ENCODE peak calls at places on chromosomes 13 and 19, in ten cellular contexts. One of them, this sample, is unnamed. For H3K4me1, the result is how much of the 10 kb centered on the place peaks cover.

GRCh38 chr13:109243311-109243951 is 543.0 kb downstream of the IRS2 start:
- DNase-seq in CD4-positive, CD25-positive, alpha-beta regulatory T cell: no peak
- DNase-seq in BE2C: no peak
- DNase-seq in tibial nerve: no peak
- DNase-seq in tibial artery: no peak
- DNase-seq in Caco-2: peak
- DNase-seq in HCT116: peak
- DNase-seq in naive thymus-derived CD4-positive, alpha-beta T cell: no peak
- DNase-seq in breast epithelium: peak
- DNase-seq in psoas muscle: no peak
- DNase-seq in this sample: no peak

GRCh38 chr13:49759503-49759902 is 33.0 kb downstream of the KPNA3 start:
- DNase-seq in naive thymus-derived CD4-positive, alpha-beta T cell: peak
- DNase-seq in CD4-positive, CD25-positive, alpha-beta regulatory T cell: no peak
- DNase-seq in BE2C: no peak
- DNase-seq in HCT116: no peak
- DNase-seq in tibial nerve: no peak
- DNase-seq in Caco-2: no peak
- DNase-seq in breast epithelium: no peak
- DNase-seq in psoas muscle: no peak
- DNase-seq in tibial artery: no peak
- DNase-seq in this sample: no peak

GRCh38 chr13:22162889-22163288 is 492.0 kb downstream of the FGF9 start:
- DNase-seq in psoas muscle: no peak
- DNase-seq in tibial artery: no peak
- DNase-seq in HCT116: no peak
- DNase-seq in CD4-positive, CD25-positive, alpha-beta regulatory T cell: no peak
- DNase-seq in tibial nerve: no peak
- DNase-seq in breast epithelium: no peak
- DNase-seq in naive thymus-derived CD4-positive, alpha-beta T cell: no peak
- DNase-seq in BE2C: no peak
- DNase-seq in Caco-2: no peak
- DNase-seq in this sample: no peak

GRCh38 chr13:39105110-39105509 is 66.9 kb downstream of the NHLRC3 start:
- DNase-seq in psoas muscle: no peak
- DNase-seq in BE2C: peak
- DNase-seq in CD4-positive, CD25-positive, alpha-beta regulatory T cell: no peak
- DNase-seq in HCT116: no peak
- DNase-seq in Caco-2: no peak
- DNase-seq in naive thymus-derived CD4-positive, alpha-beta T cell: no peak
- DNase-seq in breast epithelium: no peak
- DNase-seq in tibial artery: no peak
- DNase-seq in tibial nerve: no peak
- DNase-seq in this sample: no peak

GRCh38 chr19:4773047-4773640 is 18.4 kb upstream of the FEM1A start:
- DNase-seq in psoas muscle: peak
- DNase-seq in tibial artery: no peak
- DNase-seq in HCT116: no peak
- DNase-seq in BE2C: no peak
- DNase-seq in naive thymus-derived CD4-positive, alpha-beta T cell: no peak
- DNase-seq in Caco-2: no peak
- DNase-seq in CD4-positive, CD25-positive, alpha-beta regulatory T cell: no peak
- DNase-seq in tibial nerve: no peak
- DNase-seq in breast epithelium: no peak
- DNase-seq in this sample: no peak

GRCh38 chr13:93007928-93008327 is 218.7 kb upstream of the GPC6 start:
- DNase-seq in CD4-positive, CD25-positive, alpha-beta regulatory T cell: no peak
- DNase-seq in Caco-2: no peak
- DNase-seq in naive thymus-derived CD4-positive, alpha-beta T cell: no peak
- DNase-seq in breast epithelium: no peak
- DNase-seq in psoas muscle: no peak
- DNase-seq in tibial nerve: no peak
- DNase-seq in BE2C: no peak
- DNase-seq in HCT116: no peak
- DNase-seq in tibial artery: no peak
- DNase-seq in this sample: no peak

GRCh38 chr13:41274881-41275280 is 11.5 kb upstream of the MTRF1 start:
- DNase-seq in psoas muscle: no peak
- DNase-seq in HCT116: no peak
- DNase-seq in naive thymus-derived CD4-positive, alpha-beta T cell: no peak
- DNase-seq in BE2C: no peak
- DNase-seq in breast epithelium: no peak
- DNase-seq in CD4-positive, CD25-positive, alpha-beta regulatory T cell: no peak
- DNase-seq in tibial nerve: no peak
- DNase-seq in tibial artery: no peak
- DNase-seq in Caco-2: no peak
- DNase-seq in this sample: no peak

GRCh38 chr19:51324082-51324481 is 12.6 kb downstream of the IGLON5 start:
- DNase-seq in CD4-positive, CD25-positive, alpha-beta regulatory T cell: no peak
- DNase-seq in psoas muscle: no peak
- DNase-seq in breast epithelium: no peak
- DNase-seq in naive thymus-derived CD4-positive, alpha-beta T cell: no peak
- DNase-seq in tibial artery: no peak
- DNase-seq in tibial nerve: no peak
- DNase-seq in HCT116: no peak
- DNase-seq in BE2C: no peak
- DNase-seq in Caco-2: no peak
- DNase-seq in this sample: no peak

GRCh38 chr19:55486043-55486970 is 1.3 kb downstream of the NAT14 start:
- DNase-seq in BE2C: peak
- DNase-seq in breast epithelium: no peak
- DNase-seq in CD4-positive, CD25-positive, alpha-beta regulatory T cell: no peak
- DNase-seq in tibial artery: no peak
- DNase-seq in HCT116: no peak
- DNase-seq in Caco-2: no peak
- DNase-seq in tibial nerve: no peak
- DNase-seq in naive thymus-derived CD4-positive, alpha-beta T cell: no peak
- DNase-seq in psoas muscle: peak
- DNase-seq in this sample: no peak

GRCh38 chr13:42065414-42065813 is 17.0 kb downstream of the DGKH start:
- DNase-seq in tibial artery: no peak
- DNase-seq in BE2C: no peak
- DNase-seq in psoas muscle: no peak
- DNase-seq in breast epithelium: no peak
- DNase-seq in CD4-positive, CD25-positive, alpha-beta regulatory T cell: no peak
- DNase-seq in Caco-2: no peak
- DNase-seq in naive thymus-derived CD4-positive, alpha-beta T cell: no peak
- DNase-seq in HCT116: no peak
- DNase-seq in tibial nerve: no peak
- DNase-seq in this sample: no peak

GRCh38 chr19:327291-328024 is 17.1 kb downstream of the MIER2 start:
- DNase-seq in BE2C: no peak
- DNase-seq in breast epithelium: no peak
- DNase-seq in tibial artery: no peak
- DNase-seq in psoas muscle: no peak
- DNase-seq in Caco-2: no peak
- DNase-seq in CD4-positive, CD25-positive, alpha-beta regulatory T cell: no peak
- DNase-seq in HCT116: no peak
- DNase-seq in tibial nerve: no peak
- DNase-seq in naive thymus-derived CD4-positive, alpha-beta T cell: no peak
- DNase-seq in this sample: no peak

GRCh38 chr13:30866692-30867669 is 39.1 kb upstream of the MEDAG start:
- DNase-seq in tibial artery: no peak
- DNase-seq in CD4-positive, CD25-positive, alpha-beta regulatory T cell: no peak
- DNase-seq in breast epithelium: no peak
- DNase-seq in naive thymus-derived CD4-positive, alpha-beta T cell: no peak
- DNase-seq in tibial nerve: no peak
- DNase-seq in HCT116: no peak
- DNase-seq in BE2C: peak
- DNase-seq in psoas muscle: no peak
- DNase-seq in Caco-2: no peak
- DNase-seq in this sample: no peak

DNA sequence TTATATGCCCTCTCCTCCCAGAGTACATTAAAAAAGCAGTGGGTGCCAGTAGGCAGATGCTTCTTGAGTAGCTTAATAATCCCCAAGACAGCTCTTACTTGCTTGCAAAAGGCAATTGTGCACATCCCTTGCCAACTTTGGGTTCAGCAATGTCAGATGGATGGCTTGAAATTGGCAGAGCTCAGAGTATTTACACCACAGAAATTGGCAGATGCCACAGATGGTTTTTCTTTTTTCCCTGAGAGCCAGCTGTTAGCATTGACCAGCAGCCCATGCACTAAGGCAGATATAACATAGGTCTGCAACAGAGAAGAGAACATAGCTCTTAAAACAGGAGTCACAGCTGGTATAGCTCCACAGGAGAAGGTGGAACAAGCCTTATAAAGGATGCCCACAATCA is 18.4 kb upstream of the RNASEH2B start:
- DNase-seq in tibial artery: no peak
- DNase-seq in breast epithelium: no peak
- DNase-seq in CD4-positive, CD25-positive, alpha-beta regulatory T cell: no peak
- DNase-seq in psoas muscle: no peak
- DNase-seq in BE2C: no peak
- DNase-seq in naive thymus-derived CD4-positive, alpha-beta T cell: no peak
- DNase-seq in tibial nerve: no peak
- DNase-seq in HCT116: no peak
- DNase-seq in Caco-2: no peak
- DNase-seq in this sample: no peak
- H3K4me1 ChIP-seq in tibial artery: under half
- H3K4me1 ChIP-seq in breast epithelium: under half
- H3K4me1 ChIP-seq in CD4-positive, CD25-positive, alpha-beta regulatory T cell: under half
- H3K4me1 ChIP-seq in psoas muscle: under half
- H3K4me1 ChIP-seq in BE2C: under half
- H3K4me1 ChIP-seq in naive thymus-derived CD4-positive, alpha-beta T cell: under half
- H3K4me1 ChIP-seq in tibial nerve: under half
- H3K4me1 ChIP-seq in HCT116: under half
- H3K4me1 ChIP-seq in Caco-2: under half
- H3K4me1 ChIP-seq in this sample: under half

DNA sequence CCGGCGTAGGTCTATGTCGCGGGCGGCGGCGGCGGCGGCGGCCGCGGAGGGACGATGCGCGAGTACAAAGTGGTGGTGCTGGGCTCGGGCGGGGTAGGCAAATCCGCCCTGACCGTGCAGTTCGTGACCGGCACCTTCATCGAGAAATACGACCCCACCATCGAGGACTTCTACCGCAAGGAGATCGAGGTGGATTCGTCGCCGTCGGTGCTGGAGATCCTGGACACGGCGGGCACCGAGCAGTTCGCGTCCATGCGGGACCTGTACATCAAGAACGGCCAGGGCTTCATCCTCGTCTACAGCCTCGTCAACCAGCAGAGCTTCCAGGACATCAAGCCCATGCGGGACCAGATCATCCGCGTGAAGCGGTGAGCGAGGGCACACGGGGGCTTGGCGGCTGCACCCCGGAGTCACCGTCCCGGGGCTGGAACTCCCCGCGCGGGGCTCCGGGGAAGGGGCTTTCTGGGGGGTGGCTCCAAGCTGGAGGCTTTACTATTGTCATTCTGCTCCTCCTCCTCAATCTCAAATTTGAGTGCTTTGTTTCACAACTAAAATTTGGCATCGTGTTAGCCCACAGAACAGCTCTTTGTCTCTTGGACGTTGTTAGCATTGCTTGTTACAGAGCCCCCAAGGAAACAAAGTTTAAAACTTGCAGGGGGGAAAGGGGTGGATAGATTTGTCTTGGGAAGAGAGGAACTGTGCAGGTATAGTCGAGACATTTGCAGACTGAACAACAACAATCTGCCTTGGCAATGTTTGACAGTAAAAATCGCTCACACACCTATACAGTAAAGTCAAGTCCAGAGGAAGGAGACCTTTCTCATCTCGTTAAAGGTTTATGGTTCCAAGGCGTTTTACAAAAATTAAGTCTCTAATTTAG is 688 bp downstream of the RAP2A start:
- DNase-seq in naive thymus-derived CD4-positive, alpha-beta T cell: peak
- DNase-seq in HCT116: no peak
- DNase-seq in tibial artery: peak
- DNase-seq in psoas muscle: peak
- DNase-seq in Caco-2: no peak
- DNase-seq in BE2C: peak
- DNase-seq in breast epithelium: peak
- DNase-seq in CD4-positive, CD25-positive, alpha-beta regulatory T cell: peak
- DNase-seq in tibial nerve: peak
- DNase-seq in this sample: peak
- H3K4me1 ChIP-seq in naive thymus-derived CD4-positive, alpha-beta T cell: under half
- H3K4me1 ChIP-seq in HCT116: under half
- H3K4me1 ChIP-seq in tibial artery: under half
- H3K4me1 ChIP-seq in psoas muscle: under half
- H3K4me1 ChIP-seq in Caco-2: under half
- H3K4me1 ChIP-seq in BE2C: under half
- H3K4me1 ChIP-seq in breast epithelium: under half
- H3K4me1 ChIP-seq in CD4-positive, CD25-positive, alpha-beta regulatory T cell: under half
- H3K4me1 ChIP-seq in tibial nerve: under half
- H3K4me1 ChIP-seq in this sample: under half

DNA sequence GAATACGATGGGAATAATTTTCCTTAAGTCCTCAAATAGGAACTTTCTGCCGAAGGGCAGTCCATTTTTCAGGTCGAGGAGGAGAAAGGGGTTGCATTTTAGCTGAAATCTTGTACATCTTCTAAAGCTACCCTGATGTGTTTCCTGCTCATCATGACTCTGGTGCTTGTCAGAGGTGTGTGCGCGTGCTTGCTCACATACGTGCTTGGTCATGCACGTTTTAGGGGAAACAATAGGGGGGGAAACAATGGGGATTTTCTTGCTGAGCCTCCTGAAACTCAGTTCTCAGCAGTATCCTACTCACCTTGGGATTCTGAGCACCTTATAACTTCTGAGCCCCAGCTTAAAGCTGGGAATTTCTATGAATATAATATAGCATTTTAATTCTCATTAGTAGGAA is 44.7 kb downstream of the TM9SF2 start:
- DNase-seq in HCT116: no peak
- DNase-seq in naive thymus-derived CD4-positive, alpha-beta T cell: no peak
- DNase-seq in psoas muscle: no peak
- DNase-seq in Caco-2: no peak
- DNase-seq in BE2C: no peak
- DNase-seq in CD4-positive, CD25-positive, alpha-beta regulatory T cell: no peak
- DNase-seq in breast epithelium: no peak
- DNase-seq in tibial nerve: no peak
- DNase-seq in tibial artery: no peak
- DNase-seq in this sample: no peak
- H3K4me1 ChIP-seq in HCT116: under half
- H3K4me1 ChIP-seq in naive thymus-derived CD4-positive, alpha-beta T cell: under half
- H3K4me1 ChIP-seq in psoas muscle: under half
- H3K4me1 ChIP-seq in Caco-2: under half
- H3K4me1 ChIP-seq in BE2C: under half
- H3K4me1 ChIP-seq in CD4-positive, CD25-positive, alpha-beta regulatory T cell: half or more
- H3K4me1 ChIP-seq in breast epithelium: under half
- H3K4me1 ChIP-seq in tibial nerve: under half
- H3K4me1 ChIP-seq in tibial artery: under half
- H3K4me1 ChIP-seq in this sample: under half

DNA sequence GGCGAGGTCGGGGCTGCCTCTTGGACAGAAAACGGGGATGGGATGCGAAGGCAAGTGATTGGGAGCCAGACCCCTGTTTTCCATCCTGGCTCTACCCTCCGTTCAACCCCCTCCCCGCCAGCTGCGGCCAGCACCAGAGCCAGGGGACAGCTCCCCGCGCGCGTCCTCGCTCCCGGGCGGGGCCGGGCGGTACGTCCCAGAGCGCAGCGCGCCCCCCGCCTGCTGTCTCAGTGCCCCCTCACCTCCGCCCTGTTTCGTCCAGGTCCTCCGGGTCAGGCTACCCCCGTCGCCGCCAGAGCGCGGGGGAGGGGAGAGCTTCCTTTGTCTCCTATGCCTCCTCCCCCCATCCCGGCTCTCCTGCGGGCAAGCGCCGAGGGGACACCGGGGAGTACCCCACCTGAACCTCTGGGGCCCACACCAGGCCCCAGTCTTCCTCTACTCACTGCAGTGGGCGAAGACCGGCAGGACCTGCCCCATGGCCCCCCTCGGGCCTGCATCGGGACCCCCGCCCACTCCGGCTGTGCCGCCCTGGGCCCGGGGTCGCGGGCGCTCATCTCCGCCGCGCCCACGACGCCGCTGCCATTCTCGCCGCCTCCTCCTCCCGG is 396 bp downstream of the RTN2 start:
- DNase-seq in BE2C: peak
- DNase-seq in Caco-2: peak
- DNase-seq in psoas muscle: peak
- DNase-seq in naive thymus-derived CD4-positive, alpha-beta T cell: peak
- DNase-seq in CD4-positive, CD25-positive, alpha-beta regulatory T cell: no peak
- DNase-seq in HCT116: no peak
- DNase-seq in tibial nerve: no peak
- DNase-seq in tibial artery: no peak
- DNase-seq in breast epithelium: no peak
- DNase-seq in this sample: peak
- H3K4me1 ChIP-seq in BE2C: under half
- H3K4me1 ChIP-seq in Caco-2: under half
- H3K4me1 ChIP-seq in psoas muscle: under half
- H3K4me1 ChIP-seq in naive thymus-derived CD4-positive, alpha-beta T cell: under half
- H3K4me1 ChIP-seq in CD4-positive, CD25-positive, alpha-beta regulatory T cell: under half
- H3K4me1 ChIP-seq in HCT116: half or more
- H3K4me1 ChIP-seq in tibial nerve: under half
- H3K4me1 ChIP-seq in tibial artery: under half
- H3K4me1 ChIP-seq in breast epithelium: under half
- H3K4me1 ChIP-seq in this sample: under half